ENCODE peak calls at places on chromosomes 6 and 20, in nine cellular contexts. One of them, this sample, is unnamed.

GRCh38 chr6:136333824-136334464 is 44.3 kb upstream of the BCLAF1 start:
- DNase-seq in memory B cell: no peak
- DNase-seq in foreskin fibroblast: no peak
- DNase-seq in sciatic nerve: no peak
- DNase-seq in GM19239: no peak
- DNase-seq in progenitor cell of endocrine pancreas: no peak
- DNase-seq in KG1: no peak
- DNase-seq in small intestine: peak; percentile 13
- DNase-seq in HS-5: no peak
- DNase-seq in this sample: no peak

GRCh38 chr20:37202267-37202943 is 23.1 kb upstream of the MROH8 start:
- DNase-seq in memory B cell: no peak
- DNase-seq in foreskin fibroblast: peak; percentile 94
- DNase-seq in sciatic nerve: no peak
- DNase-seq in GM19239: no peak
- DNase-seq in progenitor cell of endocrine pancreas: no peak
- DNase-seq in KG1: no peak
- DNase-seq in small intestine: peak; percentile 45
- DNase-seq in HS-5: peak; percentile 99
- DNase-seq in this sample: no peak

GRCh38 chr6:168188310-168188973 is 109.4 kb upstream of the FRMD1 start:
- DNase-seq in memory B cell: no peak
- DNase-seq in foreskin fibroblast: no peak
- DNase-seq in sciatic nerve: peak; percentile 14
- DNase-seq in GM19239: no peak
- DNase-seq in progenitor cell of endocrine pancreas: no peak
- DNase-seq in KG1: no peak
- DNase-seq in small intestine: no peak
- DNase-seq in HS-5: no peak
- DNase-seq in this sample: peak; percentile 60

GRCh38 chr20:44959082-44959895 is 908 bp downstream of the TOMM34 start:
- DNase-seq in memory B cell: no peak
- DNase-seq in foreskin fibroblast: peak; percentile 85
- DNase-seq in sciatic nerve: no peak
- DNase-seq in GM19239: no peak
- DNase-seq in progenitor cell of endocrine pancreas: no peak
- DNase-seq in KG1: no peak
- DNase-seq in small intestine: no peak
- DNase-seq in HS-5: peak; percentile 56
- DNase-seq in this sample: no peak

GRCh38 chr20:43844778-43845614 is 69.7 kb upstream of the TOX2 start:
- DNase-seq in memory B cell: no peak
- DNase-seq in foreskin fibroblast: peak; percentile 94
- DNase-seq in sciatic nerve: no peak
- DNase-seq in GM19239: no peak
- DNase-seq in progenitor cell of endocrine pancreas: no peak
- DNase-seq in KG1: no peak
- DNase-seq in small intestine: peak; percentile 4
- DNase-seq in HS-5: peak; percentile 74
- DNase-seq in this sample: peak; percentile 75

GRCh38 chr6:132683543-132683942 is 24.6 kb upstream of the TAAR1 start:
- DNase-seq in memory B cell: no peak
- DNase-seq in foreskin fibroblast: peak; percentile 12
- DNase-seq in sciatic nerve: no peak
- DNase-seq in GM19239: no peak
- DNase-seq in progenitor cell of endocrine pancreas: no peak
- DNase-seq in KG1: no peak
- DNase-seq in small intestine: no peak
- DNase-seq in HS-5: no peak
- DNase-seq in this sample: no peak

GRCh38 chr20:56342783-56343182 is 16.0 kb upstream of the FAM210B start:
- DNase-seq in memory B cell: no peak
- DNase-seq in foreskin fibroblast: no peak
- DNase-seq in sciatic nerve: no peak
- DNase-seq in GM19239: no peak
- DNase-seq in progenitor cell of endocrine pancreas: no peak
- DNase-seq in KG1: no peak
- DNase-seq in small intestine: no peak
- DNase-seq in HS-5: no peak
- DNase-seq in this sample: no peak

GRCh38 chr6:16239798-16240123 is 1.4 kb downstream of the GMPR start:
- DNase-seq in memory B cell: no peak
- DNase-seq in foreskin fibroblast: no peak
- DNase-seq in sciatic nerve: no peak
- DNase-seq in GM19239: peak; percentile 41
- DNase-seq in progenitor cell of endocrine pancreas: no peak
- DNase-seq in KG1: no peak
- DNase-seq in small intestine: peak; percentile 57
- DNase-seq in HS-5: no peak
- DNase-seq in this sample: no peak

GRCh38 chr6:16140607-16141006 is 11.7 kb downstream of the MYLIP start:
- DNase-seq in memory B cell: no peak
- DNase-seq in foreskin fibroblast: no peak
- DNase-seq in sciatic nerve: no peak
- DNase-seq in GM19239: no peak
- DNase-seq in progenitor cell of endocrine pancreas: no peak
- DNase-seq in KG1: no peak
- DNase-seq in small intestine: no peak
- DNase-seq in HS-5: no peak
- DNase-seq in this sample: no peak

GRCh38 chr20:36806049-36806448 is 32.5 kb upstream of the DSN1 start:
- DNase-seq in memory B cell: no peak
- DNase-seq in foreskin fibroblast: no peak
- DNase-seq in sciatic nerve: no peak
- DNase-seq in GM19239: no peak
- DNase-seq in progenitor cell of endocrine pancreas: no peak
- DNase-seq in KG1: no peak
- DNase-seq in small intestine: no peak
- DNase-seq in HS-5: no peak
- DNase-seq in this sample: no peak

This sample was measured in cardiac septum.